ENCODE peak calls at places on chromosome 11, in six cellular contexts. C is ovary, I is SJSA1, E is neuronal stem cell, L is A549, G is psoas muscle. B is an unnamed sample. For H3K9me3 and H3K4me1, the result is how much of the 10 kb centered on the place peaks cover.

GRCh38 chr11:103332409-103332808 is 223.2 kb downstream of the DYNC2H1 start:
- DNase-seq in C (no peak), G (no peak), I (no peak), L (no peak), E (no peak), B (no peak)

GRCh38 chr11:64643258-64643881 is 52.4 kb downstream of the SLC22A12 start:
- DNase-seq in C (peak), G (no peak), E (no peak), I (no peak), L (no peak), B (no peak)

GRCh38 chr11:15897211-15897960 is 459.0 kb downstream of the SOX6 start:
- DNase-seq in L (no peak), C (no peak), G (no peak), E (no peak), I (peak), B (no peak)

GRCh38 chr11:59614277-59615131 is 1.1 kb downstream of the OSBP start:
- DNase-seq in C (no peak), L (no peak), E (no peak), G (no peak), I (peak), B (no peak)

GRCh38 chr11:127454856-127455255 is 454.3 kb upstream of the KIRREL3 start:
- DNase-seq in I (no peak), G (no peak), L (no peak), E (no peak), C (no peak), B (no peak)

GRCh38 chr11:110349109-110349996 is 52.9 kb upstream of the RDX start:
- DNase-seq in E (no peak), C (no peak), G (no peak), L (no peak), I (peak), B (no peak)

GRCh38 chr11:83168756-83169155 is 11.8 kb downstream of the PCF11 start:
- DNase-seq in E (no peak), I (no peak), L (no peak), G (no peak), C (no peak), B (no peak)

GRCh38 chr11:117189941-117190544 is 9.1 kb upstream of the TAGLN start:
- DNase-seq in C (peak), L (no peak), G (no peak), I (no peak), E (no peak), B (no peak)

GRCh38 chr11:60345489-60345888 is 18.4 kb downstream of the MS4A6E start:
- DNase-seq in E (no peak), C (no peak), G (no peak), L (no peak), I (peak), B (peak)

GRCh38 chr11:116224154-116224888 is 548.5 kb downstream of the BUD13 start:
- DNase-seq in E (peak), C (peak), L (peak), G (no peak), I (peak), B (no peak)

GRCh38 chr11:101336858-101337257 is 207.2 kb upstream of the PGR start:
- DNase-seq in E (no peak), C (no peak), G (no peak), L (no peak), I (no peak), B (no peak)

GRCh38 chr11:9755561-9755960 is 91.7 kb downstream of the SWAP70 start:
- DNase-seq in L (no peak), E (no peak), C (no peak), I (peak), G (no peak), B (no peak)

GRCh38 chr11:100612766-100613165 is 74.3 kb upstream of the ARHGAP42 start:
- DNase-seq in I (no peak), E (no peak), L (no peak), C (no peak), G (no peak), B (no peak)

GRCh38 chr11:131889146-131889577 is 518.7 kb downstream of the NTM start:
- DNase-seq in I (peak), L (no peak), G (no peak), E (no peak), C (no peak), B (no peak)

GRCh38 chr11:111185259-111185658 is 60.3 kb upstream of the POU2AF2 start:
- DNase-seq in I (no peak), L (no peak), E (no peak), G (no peak), C (no peak), B (no peak)

GRCh38 chr11:63521896-63522295 is 14.7 kb upstream of the PLAAT4 start:
- DNase-seq in L (no peak), C (no peak), I (no peak), G (no peak), E (no peak), B (no peak)

GRCh38 chr11:14340721-14341120 is 18.3 kb downstream of the RRAS2 start:
- DNase-seq in C (no peak), I (no peak), G (no peak), E (no peak), L (no peak), B (no peak)
- H3K9me3 ChIP-seq in C (under half), I (under half), G (under half), E (under half), L (under half), B (under half)

GRCh38 chr11:130652671-130653335 is 204.4 kb downstream of the ADAMTS15 start:
- DNase-seq in E (no peak), L (no peak), I (no peak), G (peak), C (no peak), B (peak)
- H3K4me1 ChIP-seq in E (under half), L (under half), I (under half), G (under half), C (under half), B (under half)

DNA sequence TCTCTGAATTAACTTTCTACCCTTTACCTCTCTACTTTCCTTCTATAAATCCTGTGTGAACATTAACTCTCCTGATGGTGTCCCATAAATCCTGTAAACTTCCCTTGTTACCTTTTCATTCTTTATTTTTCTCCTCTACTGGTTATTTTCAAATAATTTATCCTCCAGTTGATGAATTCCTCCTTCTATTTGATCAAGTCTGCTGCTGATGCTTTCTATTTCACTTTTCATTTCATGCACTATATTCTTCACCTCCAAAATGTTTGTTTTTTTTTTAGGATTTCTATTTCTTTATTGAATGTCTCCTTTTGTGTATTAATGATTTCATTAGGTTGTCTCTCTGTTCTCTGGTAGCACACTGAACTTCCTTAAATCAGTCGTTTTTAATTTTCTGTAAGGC is 68.6 kb downstream of the KCNQ1OT1 start:
- DNase-seq in E (no peak), I (no peak), G (no peak), C (no peak), L (no peak), B (no peak)
- H3K9me3 ChIP-seq in E (under half), I (under half), G (under half), C (under half), L (half or more), B (under half)

GRCh38 chr11:115222218-115222862 is 281.9 kb downstream of the CADM1 start:
- DNase-seq in E (no peak), C (no peak), I (peak), G (no peak), L (peak), B (no peak)

GRCh38 chr11:115221461-115222069 is 282.6 kb downstream of the CADM1 start:
- DNase-seq in L (no peak), I (no peak), E (no peak), C (no peak), G (no peak), B (no peak)

GRCh38 chr11:115220881-115221280 is 283.3 kb downstream of the CADM1 start:
- DNase-seq in G (no peak), I (no peak), C (no peak), L (no peak), E (no peak), B (no peak)

GRCh38 chr11:115220423-115220822 is 283.8 kb downstream of the CADM1 start:
- DNase-seq in G (no peak), I (no peak), C (no peak), L (no peak), E (no peak), B (no peak)

GRCh38 chr11:115222863-115223530 is 281.2 kb downstream of the CADM1 start:
- DNase-seq in G (no peak), C (no peak), E (no peak), L (no peak), I (no peak), B (no peak)
- H3K4me1 ChIP-seq in G (under half), C (under half), E (under half), L (under half), I (half or more), B (under half)

DNA sequence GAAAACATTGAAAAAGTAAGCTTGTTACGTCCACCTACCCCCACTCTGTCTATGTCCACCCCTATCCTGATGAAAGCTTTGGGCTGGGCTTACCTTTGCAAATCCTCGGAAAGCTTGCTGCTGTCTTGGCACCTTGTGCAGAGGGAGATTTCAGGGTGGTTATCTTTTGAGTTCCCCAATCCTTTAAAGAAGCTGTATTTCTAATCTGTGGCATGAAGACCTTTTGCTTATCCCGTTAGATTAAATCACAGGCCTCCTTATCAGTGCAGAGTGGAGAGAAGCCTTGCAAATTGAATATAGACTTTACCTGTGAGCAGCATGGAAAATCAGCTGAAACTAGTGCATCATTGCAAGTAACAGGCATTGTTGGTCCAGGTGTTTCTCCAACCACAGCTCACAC is 580.6 kb upstream of the ANO5 start:
- DNase-seq in L (no peak), C (no peak), G (no peak), E (no peak), I (no peak), B (no peak)
- H3K9me3 ChIP-seq in L (under half), C (under half), G (under half), E (under half), I (under half), B (under half)

DNA sequence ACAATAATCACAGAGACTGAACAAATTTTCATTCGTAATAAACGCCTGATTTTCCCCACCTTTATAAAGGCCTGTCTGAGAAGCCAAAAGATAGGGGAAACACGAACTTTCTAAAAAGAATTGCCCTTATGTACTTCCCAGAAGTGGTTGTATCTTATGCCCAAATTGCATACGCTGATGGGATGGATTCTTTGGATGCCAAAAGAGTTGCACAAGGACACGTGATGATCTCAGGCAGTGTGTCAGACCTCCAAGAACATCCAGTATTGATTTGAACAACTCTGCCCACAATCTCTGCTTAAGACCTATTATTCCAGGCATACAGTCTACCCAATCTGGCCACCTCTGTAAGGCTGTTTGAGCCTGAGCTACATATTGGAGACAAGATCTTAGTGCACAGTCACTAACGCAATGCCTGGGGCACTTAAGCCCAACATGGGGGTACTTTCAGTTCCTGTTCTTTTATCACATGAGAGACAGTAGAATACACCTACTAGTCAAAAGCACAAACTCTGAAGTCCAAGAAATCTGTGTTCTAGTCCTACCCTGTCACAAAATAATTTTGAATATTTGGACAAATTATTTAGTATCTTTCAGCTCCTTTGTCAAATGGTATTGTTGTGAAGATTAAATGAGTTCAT is 38.9 kb downstream of the OR10A6 start:
- DNase-seq in L (no peak), I (peak), G (no peak), C (no peak), E (no peak), B (no peak)
- H3K4me1 ChIP-seq in L (under half), I (under half), G (under half), C (under half), E (under half), B (under half)

DNA sequence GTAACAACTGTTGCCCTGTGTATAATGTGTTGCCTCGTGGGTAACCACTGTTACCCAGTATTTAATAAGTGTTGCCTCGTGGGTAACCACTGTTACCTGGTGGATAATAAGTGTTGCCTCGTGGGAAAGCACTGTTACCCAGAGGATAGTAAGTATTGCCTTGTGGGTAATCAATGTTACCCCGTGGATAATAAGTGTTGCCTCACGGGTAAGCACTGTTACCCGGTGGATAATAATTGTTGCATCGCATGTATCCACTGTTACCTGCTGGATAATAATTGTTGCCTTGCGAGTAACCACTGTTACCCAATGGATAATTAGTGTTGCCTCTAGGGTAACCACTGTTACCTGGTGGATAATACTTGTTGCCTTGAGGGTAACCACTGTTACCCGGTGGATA is 17.1 kb upstream of the NXPE4 start:
- DNase-seq in L (no peak), G (no peak), E (no peak), C (no peak), I (no peak), B (no peak)
- H3K9me3 ChIP-seq in L (under half), G (under half), E (under half), C (under half), I (under half), B (under half)

GRCh38 chr11:128467610-128468041 is 119.7 kb downstream of the ETS1 start:
- DNase-seq in L (peak), C (no peak), E (no peak), G (peak), I (peak), B (peak)
- H3K4me1 ChIP-seq in L (under half), C (under half), E (under half), G (under half), I (half or more), B (half or more)

GRCh38 chr11:50412832-50413231 is 380.2 kb downstream of the OR4C45 start:
- DNase-seq in G (peak), E (no peak), I (no peak), C (no peak), L (no peak), B (no peak)
- H3K9me3 ChIP-seq in G (under half), E (under half), I (under half), C (under half), L (under half), B (half or more)

GRCh38 chr11:125073616-125074483 is 10.7 kb downstream of the SLC37A2 start:
- DNase-seq in C (no peak), E (no peak), G (no peak), L (no peak), I (no peak), B (no peak)
- H3K4me1 ChIP-seq in C (under half), E (under half), G (under half), L (under half), I (under half), B (under half)